ENCODE peak calls at places on chromosomes 5 and 9, in seven cellular contexts. One of them, this sample, is unnamed.

GRCh38 chr5:174827521-174827920 is 103.1 kb downstream of the MSX2 start:
- DNase-seq in NCI-H460: no peak
- DNase-seq in ecto neural progenitor cell: no peak
- DNase-seq in fibroblast of mammary gland: peak; percentile 60
- DNase-seq in fibroblast of lung: peak; percentile 80
- DNase-seq in NCI-H82: no peak
- DNase-seq in nucleus accumbens: no peak
- DNase-seq in this sample: no peak

GRCh38 chr9:95336281-95336680 is 18.8 kb upstream of the FANCC start:
- DNase-seq in NCI-H460: peak; percentile 24
- DNase-seq in ecto neural progenitor cell: no peak
- DNase-seq in fibroblast of mammary gland: no peak
- DNase-seq in fibroblast of lung: no peak
- DNase-seq in NCI-H82: peak; percentile 9
- DNase-seq in nucleus accumbens: no peak
- DNase-seq in this sample: no peak

GRCh38 chr5:30693326-30693725 is 500.2 kb upstream of the CDH6 start:
- DNase-seq in NCI-H460: no peak
- DNase-seq in ecto neural progenitor cell: no peak
- DNase-seq in fibroblast of mammary gland: no peak
- DNase-seq in fibroblast of lung: no peak
- DNase-seq in NCI-H82: peak; percentile 7
- DNase-seq in nucleus accumbens: no peak
- DNase-seq in this sample: no peak

GRCh38 chr9:135479469-135480052 is at the start of gene PPP1R26:
- DNase-seq in NCI-H460: peak; percentile 45
- DNase-seq in ecto neural progenitor cell: no peak
- DNase-seq in fibroblast of mammary gland: no peak
- DNase-seq in fibroblast of lung: no peak
- DNase-seq in NCI-H82: no peak
- DNase-seq in nucleus accumbens: peak; percentile 2
- DNase-seq in this sample: peak; percentile 10

GRCh38 chr9:16575142-16575877 is 295.2 kb downstream of the BNC2 start:
- DNase-seq in NCI-H460: peak; percentile 24
- DNase-seq in ecto neural progenitor cell: no peak
- DNase-seq in fibroblast of mammary gland: peak; percentile 28
- DNase-seq in fibroblast of lung: peak; percentile 31
- DNase-seq in NCI-H82: no peak
- DNase-seq in nucleus accumbens: no peak
- DNase-seq in this sample: no peak

GRCh38 chr9:2727966-2728613 is 10.8 kb downstream of the KCNV2 start:
- DNase-seq in NCI-H460: peak; percentile 45
- DNase-seq in ecto neural progenitor cell: no peak
- DNase-seq in fibroblast of mammary gland: peak; percentile 78
- DNase-seq in fibroblast of lung: peak; percentile 80
- DNase-seq in NCI-H82: peak; percentile 70
- DNase-seq in nucleus accumbens: no peak
- DNase-seq in this sample: peak; percentile 51

GRCh38 chr5:55159763-55160492 is at the start of gene GPX8:
- DNase-seq in NCI-H460: peak; percentile 80
- DNase-seq in ecto neural progenitor cell: peak; percentile 57
- DNase-seq in fibroblast of mammary gland: peak; percentile 91
- DNase-seq in fibroblast of lung: peak; percentile 93
- DNase-seq in NCI-H82: peak; percentile 70
- DNase-seq in nucleus accumbens: no peak
- DNase-seq in this sample: peak; percentile 42

GRCh38 chr9:98314381-98315066 is 59.1 kb upstream of the TBC1D2 start:
- DNase-seq in NCI-H460: peak; percentile 69
- DNase-seq in ecto neural progenitor cell: no peak
- DNase-seq in fibroblast of mammary gland: peak; percentile 82
- DNase-seq in fibroblast of lung: peak; percentile 38
- DNase-seq in NCI-H82: no peak
- DNase-seq in nucleus accumbens: no peak
- DNase-seq in this sample: no peak

GRCh38 chr5:138533973-138534941 is 8.8 kb downstream of the ETF1 start:
- DNase-seq in NCI-H460: no peak
- DNase-seq in ecto neural progenitor cell: no peak
- DNase-seq in fibroblast of mammary gland: no peak
- DNase-seq in fibroblast of lung: no peak
- DNase-seq in NCI-H82: no peak
- DNase-seq in nucleus accumbens: no peak
- DNase-seq in this sample: no peak

GRCh38 chr5:98069876-98070512 is 703.5 kb upstream of the RGMB start:
- DNase-seq in NCI-H460: no peak
- DNase-seq in ecto neural progenitor cell: no peak
- DNase-seq in fibroblast of mammary gland: peak; percentile 50
- DNase-seq in fibroblast of lung: peak; percentile 27
- DNase-seq in NCI-H82: no peak
- DNase-seq in nucleus accumbens: no peak
- DNase-seq in this sample: no peak

GRCh38 chr9:20831028-20831427 is 147.0 kb downstream of the FOCAD start:
- DNase-seq in NCI-H460: no peak
- DNase-seq in ecto neural progenitor cell: no peak
- DNase-seq in fibroblast of mammary gland: no peak
- DNase-seq in fibroblast of lung: no peak
- DNase-seq in NCI-H82: no peak
- DNase-seq in nucleus accumbens: no peak
- DNase-seq in this sample: no peak

GRCh38 chr9:127711831-127712274 is 3.6 kb downstream of the PTRH1 start:
- DNase-seq in NCI-H460: no peak
- DNase-seq in ecto neural progenitor cell: no peak
- DNase-seq in fibroblast of mammary gland: no peak
- DNase-seq in fibroblast of lung: no peak
- DNase-seq in NCI-H82: no peak
- DNase-seq in nucleus accumbens: no peak
- DNase-seq in this sample: no peak

GRCh38 chr9:136043386-136044054 is 51.6 kb downstream of the NACC2 start:
- DNase-seq in NCI-H460: no peak
- DNase-seq in ecto neural progenitor cell: no peak
- DNase-seq in fibroblast of mammary gland: no peak
- DNase-seq in fibroblast of lung: no peak
- DNase-seq in NCI-H82: no peak
- DNase-seq in nucleus accumbens: no peak
- DNase-seq in this sample: no peak

GRCh38 chr9:88783613-88784230 is 207.5 kb upstream of the S1PR3 start:
- DNase-seq in NCI-H460: no peak
- DNase-seq in ecto neural progenitor cell: no peak
- DNase-seq in fibroblast of mammary gland: no peak
- DNase-seq in fibroblast of lung: no peak
- DNase-seq in NCI-H82: peak; percentile 1
- DNase-seq in nucleus accumbens: no peak
- DNase-seq in this sample: no peak

GRCh38 chr5:83925321-83925877 is 204.7 kb upstream of the HAPLN1 start:
- DNase-seq in NCI-H460: no peak
- DNase-seq in ecto neural progenitor cell: no peak
- DNase-seq in fibroblast of mammary gland: peak; percentile 27
- DNase-seq in fibroblast of lung: peak; percentile 62
- DNase-seq in NCI-H82: no peak
- DNase-seq in nucleus accumbens: no peak
- DNase-seq in this sample: no peak

GRCh38 chr5:89703799-89704198 is 705.8 kb downstream of the CETN3 start:
- DNase-seq in NCI-H460: no peak
- DNase-seq in ecto neural progenitor cell: no peak
- DNase-seq in fibroblast of mammary gland: no peak
- DNase-seq in fibroblast of lung: no peak
- DNase-seq in NCI-H82: no peak
- DNase-seq in nucleus accumbens: no peak
- DNase-seq in this sample: no peak

GRCh38 chr5:67163863-67164595 is 32.6 kb downstream of the CD180 start:
- DNase-seq in NCI-H460: no peak
- DNase-seq in ecto neural progenitor cell: no peak
- DNase-seq in fibroblast of mammary gland: no peak
- DNase-seq in fibroblast of lung: no peak
- DNase-seq in NCI-H82: no peak
- DNase-seq in nucleus accumbens: no peak
- DNase-seq in this sample: no peak

GRCh38 chr5:62093981-62094380 is 212.0 kb upstream of the KIF2A start:
- DNase-seq in NCI-H460: peak; percentile 7
- DNase-seq in ecto neural progenitor cell: peak; percentile 67
- DNase-seq in fibroblast of mammary gland: peak; percentile 16
- DNase-seq in fibroblast of lung: peak; percentile 30
- DNase-seq in NCI-H82: peak; percentile 65
- DNase-seq in nucleus accumbens: peak; percentile 45
- DNase-seq in this sample: peak; percentile 53

GRCh38 chr9:93680445-93681315 is 104.3 kb downstream of the PHF2 start:
- DNase-seq in NCI-H460: no peak
- DNase-seq in ecto neural progenitor cell: peak; percentile 42
- DNase-seq in fibroblast of mammary gland: no peak
- DNase-seq in fibroblast of lung: no peak
- DNase-seq in NCI-H82: no peak
- DNase-seq in nucleus accumbens: no peak
- DNase-seq in this sample: no peak

GRCh38 chr9:19782005-19782404 is 6.8 kb downstream of the SLC24A2 start:
- DNase-seq in NCI-H460: peak; percentile 1
- DNase-seq in ecto neural progenitor cell: no peak
- DNase-seq in fibroblast of mammary gland: peak; percentile 11
- DNase-seq in fibroblast of lung: peak; percentile 3
- DNase-seq in NCI-H82: peak; percentile 63
- DNase-seq in nucleus accumbens: no peak
- DNase-seq in this sample: peak; percentile 65

GRCh38 chr5:179766726-179767455 is 26.9 kb upstream of the LTC4S start:
- DNase-seq in NCI-H460: no peak
- DNase-seq in ecto neural progenitor cell: no peak
- DNase-seq in fibroblast of mammary gland: no peak
- DNase-seq in fibroblast of lung: no peak
- DNase-seq in NCI-H82: no peak
- DNase-seq in nucleus accumbens: no peak
- DNase-seq in this sample: no peak

GRCh38 chr5:140148508-140148907 is 22.8 kb downstream of the IGIP start:
- DNase-seq in NCI-H460: peak; percentile 21
- DNase-seq in ecto neural progenitor cell: no peak
- DNase-seq in fibroblast of mammary gland: peak; percentile 9
- DNase-seq in fibroblast of lung: peak; percentile 14
- DNase-seq in NCI-H82: peak; percentile 25
- DNase-seq in nucleus accumbens: no peak
- DNase-seq in this sample: no peak

GRCh38 chr5:35884125-35884788 is 27.6 kb downstream of the IL7R start:
- DNase-seq in NCI-H460: no peak
- DNase-seq in ecto neural progenitor cell: no peak
- DNase-seq in fibroblast of mammary gland: peak; percentile 90
- DNase-seq in fibroblast of lung: peak; percentile 76
- DNase-seq in NCI-H82: no peak
- DNase-seq in nucleus accumbens: no peak
- DNase-seq in this sample: no peak

GRCh38 chr9:21017092-21017491 is 14.3 kb downstream of the HACD4 start:
- DNase-seq in NCI-H460: no peak
- DNase-seq in ecto neural progenitor cell: no peak
- DNase-seq in fibroblast of mammary gland: peak; percentile 90
- DNase-seq in fibroblast of lung: peak; percentile 67
- DNase-seq in NCI-H82: no peak
- DNase-seq in nucleus accumbens: no peak
- DNase-seq in this sample: no peak

GRCh38 chr9:105373723-105374122 is 74.1 kb upstream of the FSD1L start:
- DNase-seq in NCI-H460: no peak
- DNase-seq in ecto neural progenitor cell: no peak
- DNase-seq in fibroblast of mammary gland: no peak
- DNase-seq in fibroblast of lung: no peak
- DNase-seq in NCI-H82: peak; percentile 27
- DNase-seq in nucleus accumbens: no peak
- DNase-seq in this sample: no peak

GRCh38 chr5:139482050-139482889 is at the start of gene STING1:
- DNase-seq in NCI-H460: peak; percentile 40
- DNase-seq in ecto neural progenitor cell: no peak
- DNase-seq in fibroblast of mammary gland: peak; percentile 96
- DNase-seq in fibroblast of lung: peak; percentile 97
- DNase-seq in NCI-H82: peak; percentile 54
- DNase-seq in nucleus accumbens: peak; percentile 27
- DNase-seq in this sample: peak; percentile 10

GRCh38 chr5:153490124-153491085 is at the start of gene GRIA1:
- DNase-seq in NCI-H460: no peak
- DNase-seq in ecto neural progenitor cell: peak; percentile 69
- DNase-seq in fibroblast of mammary gland: no peak
- DNase-seq in fibroblast of lung: peak; percentile 28
- DNase-seq in NCI-H82: peak; percentile 72
- DNase-seq in nucleus accumbens: peak; percentile 73
- DNase-seq in this sample: no peak

GRCh38 chr9:114446036-114446435 is 58.3 kb upstream of the AKNA start:
- DNase-seq in NCI-H460: no peak
- DNase-seq in ecto neural progenitor cell: no peak
- DNase-seq in fibroblast of mammary gland: peak; percentile 30
- DNase-seq in fibroblast of lung: peak; percentile 15
- DNase-seq in NCI-H82: no peak
- DNase-seq in nucleus accumbens: no peak
- DNase-seq in this sample: no peak

GRCh38 chr5:127027539-127027938 is 2.8 kb downstream of the MARCHF3 start:
- DNase-seq in NCI-H460: no peak
- DNase-seq in ecto neural progenitor cell: no peak
- DNase-seq in fibroblast of mammary gland: no peak
- DNase-seq in fibroblast of lung: no peak
- DNase-seq in NCI-H82: no peak
- DNase-seq in nucleus accumbens: no peak
- DNase-seq in this sample: no peak

GRCh38 chr9:25513509-25514033 is 164.7 kb downstream of the TUSC1 start:
- DNase-seq in NCI-H460: no peak
- DNase-seq in ecto neural progenitor cell: no peak
- DNase-seq in fibroblast of mammary gland: no peak
- DNase-seq in fibroblast of lung: no peak
- DNase-seq in NCI-H82: no peak
- DNase-seq in nucleus accumbens: no peak
- DNase-seq in this sample: no peak

GRCh38 chr9:31144614-31145013 is 1239.8 kb upstream of the ACO1 start:
- DNase-seq in NCI-H460: no peak
- DNase-seq in ecto neural progenitor cell: no peak
- DNase-seq in fibroblast of mammary gland: no peak
- DNase-seq in fibroblast of lung: no peak
- DNase-seq in NCI-H82: no peak
- DNase-seq in nucleus accumbens: no peak
- DNase-seq in this sample: no peak

GRCh38 chr5:142784405-142784955 is 14.3 kb downstream of the ARHGAP26 start:
- DNase-seq in NCI-H460: no peak
- DNase-seq in ecto neural progenitor cell: no peak
- DNase-seq in fibroblast of mammary gland: peak; percentile 47
- DNase-seq in fibroblast of lung: no peak
- DNase-seq in NCI-H82: no peak
- DNase-seq in nucleus accumbens: no peak
- DNase-seq in this sample: no peak

GRCh38 chr9:115845648-115846312 is 307.8 kb upstream of the PAPPA start:
- DNase-seq in NCI-H460: no peak
- DNase-seq in ecto neural progenitor cell: no peak
- DNase-seq in fibroblast of mammary gland: peak; percentile 95
- DNase-seq in fibroblast of lung: peak; percentile 90
- DNase-seq in NCI-H82: no peak
- DNase-seq in nucleus accumbens: no peak
- DNase-seq in this sample: no peak

GRCh38 chr9:112647596-112647995 is 70.3 kb downstream of the INIP start:
- DNase-seq in NCI-H460: no peak
- DNase-seq in ecto neural progenitor cell: no peak
- DNase-seq in fibroblast of mammary gland: no peak
- DNase-seq in fibroblast of lung: no peak
- DNase-seq in NCI-H82: no peak
- DNase-seq in nucleus accumbens: no peak
- DNase-seq in this sample: no peak

GRCh38 chr9:137516144-137516917 is 33.9 kb downstream of the PNPLA7 start:
- DNase-seq in NCI-H460: no peak
- DNase-seq in ecto neural progenitor cell: no peak
- DNase-seq in fibroblast of mammary gland: no peak
- DNase-seq in fibroblast of lung: no peak
- DNase-seq in NCI-H82: no peak
- DNase-seq in nucleus accumbens: no peak
- DNase-seq in this sample: no peak